ENCODE peak calls at places on chromosomes 13 and 19, in ten cellular contexts. One of them, this sample, is unnamed.

GRCh38 chr13:98374750-98375149 is 197.7 kb upstream of the RNF113B start:
- DNase-seq in HFF-Myc: no peak
- DNase-seq in AG04450: no peak
- DNase-seq in choroid plexus epithelial cell: no peak
- DNase-seq in IMR-90: no peak
- DNase-seq in heart right ventricle: no peak
- DNase-seq in ovary: no peak
- DNase-seq in transverse colon: no peak
- DNase-seq in Peyer's patch: no peak
- DNase-seq in A673: no peak
- DNase-seq in this sample: no peak

GRCh38 chr13:50375792-50376191 is 360.5 kb downstream of the KCNRG start:
- DNase-seq in HFF-Myc: no peak
- DNase-seq in AG04450: no peak
- DNase-seq in choroid plexus epithelial cell: peak; percentile 49
- DNase-seq in IMR-90: peak; percentile 68
- DNase-seq in heart right ventricle: no peak
- DNase-seq in ovary: no peak
- DNase-seq in transverse colon: no peak
- DNase-seq in Peyer's patch: no peak
- DNase-seq in A673: no peak
- DNase-seq in this sample: peak; percentile 52

GRCh38 chr19:5352229-5352763 is 11.7 kb upstream of the PTPRS start:
- DNase-seq in HFF-Myc: no peak
- DNase-seq in AG04450: no peak
- DNase-seq in choroid plexus epithelial cell: peak; percentile 40
- DNase-seq in IMR-90: peak; percentile 15
- DNase-seq in heart right ventricle: no peak
- DNase-seq in ovary: no peak
- DNase-seq in transverse colon: no peak
- DNase-seq in Peyer's patch: no peak
- DNase-seq in A673: peak; percentile 56
- DNase-seq in this sample: no peak

GRCh38 chr19:45446944-45447343 is 20.9 kb upstream of the FOSB start:
- DNase-seq in HFF-Myc: no peak
- DNase-seq in AG04450: no peak
- DNase-seq in choroid plexus epithelial cell: no peak
- DNase-seq in IMR-90: no peak
- DNase-seq in heart right ventricle: no peak
- DNase-seq in ovary: no peak
- DNase-seq in transverse colon: no peak
- DNase-seq in Peyer's patch: no peak
- DNase-seq in A673: no peak
- DNase-seq in this sample: peak; percentile 99

GRCh38 chr19:46659151-46660007 is 1.6 kb downstream of the DACT3 start:
- DNase-seq in HFF-Myc: no peak
- DNase-seq in AG04450: no peak
- DNase-seq in choroid plexus epithelial cell: no peak
- DNase-seq in IMR-90: no peak
- DNase-seq in heart right ventricle: peak; percentile 39
- DNase-seq in ovary: peak; percentile 68
- DNase-seq in transverse colon: peak; percentile 31
- DNase-seq in Peyer's patch: no peak
- DNase-seq in A673: peak; percentile 33
- DNase-seq in this sample: no peak

GRCh38 chr19:5038631-5039271 is 69.8 kb downstream of the KDM4B start:
- DNase-seq in HFF-Myc: no peak
- DNase-seq in AG04450: no peak
- DNase-seq in choroid plexus epithelial cell: peak; percentile 55
- DNase-seq in IMR-90: peak; percentile 24
- DNase-seq in heart right ventricle: no peak
- DNase-seq in ovary: no peak
- DNase-seq in transverse colon: no peak
- DNase-seq in Peyer's patch: no peak
- DNase-seq in A673: peak; percentile 73
- DNase-seq in this sample: peak; percentile 22

GRCh38 chr13:89457977-89458376 is 1786.8 kb downstream of the SLITRK5 start:
- DNase-seq in HFF-Myc: no peak
- DNase-seq in AG04450: peak; percentile 13
- DNase-seq in choroid plexus epithelial cell: peak; percentile 94
- DNase-seq in IMR-90: peak; percentile 34
- DNase-seq in heart right ventricle: no peak
- DNase-seq in ovary: no peak
- DNase-seq in transverse colon: no peak
- DNase-seq in Peyer's patch: no peak
- DNase-seq in A673: peak; percentile 84
- DNase-seq in this sample: peak; percentile 94

GRCh38 chr19:55585658-55586339 is 5.2 kb upstream of the ZNF579 start:
- DNase-seq in HFF-Myc: no peak
- DNase-seq in AG04450: peak; percentile 37
- DNase-seq in choroid plexus epithelial cell: peak; percentile 90
- DNase-seq in IMR-90: peak; percentile 63
- DNase-seq in heart right ventricle: peak; percentile 87
- DNase-seq in ovary: peak; percentile 85
- DNase-seq in transverse colon: peak; percentile 71
- DNase-seq in Peyer's patch: peak; percentile 67
- DNase-seq in A673: peak; percentile 93
- DNase-seq in this sample: no peak

GRCh38 chr13:106114981-106115554 is 420.4 kb downstream of the EFNB2 start:
- DNase-seq in HFF-Myc: no peak
- DNase-seq in AG04450: peak; percentile 21
- DNase-seq in choroid plexus epithelial cell: no peak
- DNase-seq in IMR-90: peak; percentile 78
- DNase-seq in heart right ventricle: no peak
- DNase-seq in ovary: no peak
- DNase-seq in transverse colon: no peak
- DNase-seq in Peyer's patch: no peak
- DNase-seq in A673: no peak
- DNase-seq in this sample: no peak
- TF ChIP-seq CTCF in HFF-Myc: no peak
- TF ChIP-seq CTCF in AG04450: no peak
- TF ChIP-seq CTCF in choroid plexus epithelial cell: no peak
- TF ChIP-seq CTCF in IMR-90: no peak
- TF ChIP-seq CTCF in heart right ventricle: no peak
- TF ChIP-seq CTCF in ovary: no peak
- TF ChIP-seq CTCF in transverse colon: no peak
- TF ChIP-seq CTCF in Peyer's patch: no peak
- TF ChIP-seq CTCF in A673: no peak
- TF ChIP-seq CTCF in this sample: no peak

GRCh38 chr13:107956889-107957288 is 258.4 kb downstream of the LIG4 start:
- DNase-seq in HFF-Myc: no peak
- DNase-seq in AG04450: no peak
- DNase-seq in choroid plexus epithelial cell: no peak
- DNase-seq in IMR-90: no peak
- DNase-seq in heart right ventricle: no peak
- DNase-seq in ovary: no peak
- DNase-seq in transverse colon: no peak
- DNase-seq in Peyer's patch: no peak
- DNase-seq in A673: no peak
- DNase-seq in this sample: no peak

GRCh38 chr13:107964356-107964755 is 251.0 kb downstream of the LIG4 start:
- DNase-seq in HFF-Myc: no peak
- DNase-seq in AG04450: no peak
- DNase-seq in choroid plexus epithelial cell: peak; percentile 5
- DNase-seq in IMR-90: no peak
- DNase-seq in heart right ventricle: no peak
- DNase-seq in ovary: no peak
- DNase-seq in transverse colon: no peak
- DNase-seq in Peyer's patch: no peak
- DNase-seq in A673: peak; percentile 19
- DNase-seq in this sample: no peak

GRCh38 chr13:107960301-107960700 is 255.0 kb downstream of the LIG4 start:
- DNase-seq in HFF-Myc: no peak
- DNase-seq in AG04450: no peak
- DNase-seq in choroid plexus epithelial cell: peak; percentile 34
- DNase-seq in IMR-90: no peak
- DNase-seq in heart right ventricle: no peak
- DNase-seq in ovary: no peak
- DNase-seq in transverse colon: no peak
- DNase-seq in Peyer's patch: no peak
- DNase-seq in A673: no peak
- DNase-seq in this sample: no peak

DNA sequence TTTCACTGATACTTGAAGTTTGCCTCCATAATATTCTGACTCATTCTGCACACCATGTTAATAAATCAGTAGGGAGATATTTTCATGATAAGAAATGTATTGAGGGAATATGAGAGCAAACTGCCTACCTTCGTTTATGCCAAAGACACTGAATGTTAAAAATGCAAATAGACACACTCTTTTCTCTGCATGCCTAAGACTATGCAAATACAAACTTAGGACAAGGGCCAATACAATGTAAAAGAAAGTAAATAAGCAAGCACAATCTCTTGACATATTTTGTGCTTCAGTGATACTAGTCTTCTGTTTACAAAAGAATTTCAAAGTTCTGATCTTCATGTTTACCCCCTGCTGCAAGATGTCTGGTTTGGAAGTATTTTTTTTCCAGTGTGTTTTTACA is 253.1 kb downstream of the LIG4 start:
- DNase-seq in HFF-Myc: no peak
- DNase-seq in AG04450: no peak
- DNase-seq in choroid plexus epithelial cell: no peak
- DNase-seq in IMR-90: no peak
- DNase-seq in heart right ventricle: no peak
- DNase-seq in ovary: no peak
- DNase-seq in transverse colon: no peak
- DNase-seq in Peyer's patch: no peak
- DNase-seq in A673: no peak
- DNase-seq in this sample: no peak
- H3K4me3 ChIP-seq in HFF-Myc: no peak overlapping the region
- H3K4me3 ChIP-seq in AG04450: no peak overlapping the region
- H3K4me3 ChIP-seq in choroid plexus epithelial cell: no peak overlapping the region
- H3K4me3 ChIP-seq in IMR-90: no peak overlapping the region
- H3K4me3 ChIP-seq in heart right ventricle: no peak overlapping the region
- H3K4me3 ChIP-seq in ovary: no peak overlapping the region
- H3K4me3 ChIP-seq in transverse colon: no peak overlapping the region
- H3K4me3 ChIP-seq in Peyer's patch: no peak overlapping the region
- H3K4me3 ChIP-seq in A673: no peak overlapping the region
- H3K4me3 ChIP-seq in this sample: no peak overlapping the region

GRCh38 chr19:2274185-2274711 is 7.7 kb downstream of the PEAK3 start:
- DNase-seq in HFF-Myc: no peak
- DNase-seq in AG04450: no peak
- DNase-seq in choroid plexus epithelial cell: no peak
- DNase-seq in IMR-90: no peak
- DNase-seq in heart right ventricle: no peak
- DNase-seq in ovary: no peak
- DNase-seq in transverse colon: no peak
- DNase-seq in Peyer's patch: no peak
- DNase-seq in A673: no peak
- DNase-seq in this sample: no peak

GRCh38 chr19:2275588-2276428 is 6.2 kb downstream of the PEAK3 start:
- DNase-seq in HFF-Myc: no peak
- DNase-seq in AG04450: no peak
- DNase-seq in choroid plexus epithelial cell: no peak
- DNase-seq in IMR-90: no peak
- DNase-seq in heart right ventricle: peak; percentile 56
- DNase-seq in ovary: peak; percentile 60
- DNase-seq in transverse colon: peak; percentile 59
- DNase-seq in Peyer's patch: peak; percentile 74
- DNase-seq in A673: no peak
- DNase-seq in this sample: no peak

GRCh38 chr19:2273356-2274184 is 8.4 kb downstream of the PEAK3 start:
- DNase-seq in HFF-Myc: no peak
- DNase-seq in AG04450: no peak
- DNase-seq in choroid plexus epithelial cell: peak; percentile 65
- DNase-seq in IMR-90: peak; percentile 52
- DNase-seq in heart right ventricle: peak; percentile 82
- DNase-seq in ovary: peak; percentile 75
- DNase-seq in transverse colon: peak; percentile 85
- DNase-seq in Peyer's patch: peak; percentile 89
- DNase-seq in A673: peak; percentile 93
- DNase-seq in this sample: peak; percentile 20

GRCh38 chr19:2276429-2276989 is 5.5 kb downstream of the PEAK3 start:
- DNase-seq in HFF-Myc: no peak
- DNase-seq in AG04450: no peak
- DNase-seq in choroid plexus epithelial cell: no peak
- DNase-seq in IMR-90: no peak
- DNase-seq in heart right ventricle: no peak
- DNase-seq in ovary: no peak
- DNase-seq in transverse colon: no peak
- DNase-seq in Peyer's patch: no peak
- DNase-seq in A673: no peak
- DNase-seq in this sample: no peak

DNA sequence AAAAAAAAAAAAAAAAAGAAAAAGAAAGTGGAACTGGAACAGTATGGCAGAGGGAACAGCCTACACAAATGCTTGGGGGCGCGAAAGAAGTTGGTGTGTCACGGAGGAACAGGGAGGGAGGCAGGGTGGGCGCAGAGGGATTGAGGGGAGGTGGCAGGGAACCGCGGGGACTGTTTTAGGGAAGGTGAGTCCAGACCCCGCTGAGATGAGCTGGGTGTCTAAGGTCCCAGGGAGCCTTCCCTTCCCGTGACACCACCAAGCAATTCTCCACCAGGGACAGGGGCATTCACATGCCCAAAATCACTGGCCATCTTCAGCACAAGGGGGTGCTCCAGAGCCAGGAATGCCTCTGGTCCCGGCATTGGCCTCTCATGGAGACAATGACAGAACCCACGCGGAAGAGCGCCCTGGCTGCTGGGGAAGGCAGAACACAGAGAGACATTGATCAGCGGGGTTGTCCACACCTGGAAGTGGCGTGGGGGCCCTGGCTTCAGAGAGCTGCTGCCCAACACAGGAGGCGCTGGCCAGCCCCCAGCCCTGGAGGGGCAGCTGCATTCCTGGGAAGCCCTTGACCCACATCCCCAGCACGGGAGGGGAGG is 6.9 kb downstream of the PEAK3 start:
- DNase-seq in HFF-Myc: no peak
- DNase-seq in AG04450: no peak
- DNase-seq in choroid plexus epithelial cell: peak; percentile 70
- DNase-seq in IMR-90: peak; percentile 64
- DNase-seq in heart right ventricle: peak; percentile 60
- DNase-seq in ovary: peak; percentile 65
- DNase-seq in transverse colon: peak; percentile 80
- DNase-seq in Peyer's patch: peak; percentile 77
- DNase-seq in A673: peak; percentile 89
- DNase-seq in this sample: peak; percentile 21
- TF ChIP-seq CTCF in HFF-Myc: peak; percentile 48
- TF ChIP-seq CTCF in AG04450: peak; percentile 53
- TF ChIP-seq CTCF in choroid plexus epithelial cell: peak; percentile 76
- TF ChIP-seq CTCF in IMR-90: peak; percentile 65
- TF ChIP-seq CTCF in heart right ventricle: peak; percentile 67
- TF ChIP-seq CTCF in ovary: peak; percentile 42
- TF ChIP-seq CTCF in transverse colon: peak; percentile 51
- TF ChIP-seq CTCF in Peyer's patch: peak; percentile 75
- TF ChIP-seq CTCF in A673: peak; percentile 74
- TF ChIP-seq CTCF in this sample: peak; percentile 72

GRCh38 chr19:17419154-17419490 is 725 bp upstream of the MVB12A start:
- DNase-seq in HFF-Myc: no peak
- DNase-seq in AG04450: no peak
- DNase-seq in choroid plexus epithelial cell: no peak
- DNase-seq in IMR-90: no peak
- DNase-seq in heart right ventricle: no peak
- DNase-seq in ovary: no peak
- DNase-seq in transverse colon: no peak
- DNase-seq in Peyer's patch: no peak
- DNase-seq in A673: no peak
- DNase-seq in this sample: no peak

GRCh38 chr19:17414097-17414496 is 5.8 kb upstream of the MVB12A start:
- DNase-seq in HFF-Myc: no peak
- DNase-seq in AG04450: no peak
- DNase-seq in choroid plexus epithelial cell: no peak
- DNase-seq in IMR-90: no peak
- DNase-seq in heart right ventricle: no peak
- DNase-seq in ovary: no peak
- DNase-seq in transverse colon: no peak
- DNase-seq in Peyer's patch: no peak
- DNase-seq in A673: no peak
- DNase-seq in this sample: no peak

GRCh38 chr19:17418710-17419109 is 1.1 kb upstream of the MVB12A start:
- DNase-seq in HFF-Myc: no peak
- DNase-seq in AG04450: no peak
- DNase-seq in choroid plexus epithelial cell: no peak
- DNase-seq in IMR-90: no peak
- DNase-seq in heart right ventricle: no peak
- DNase-seq in ovary: no peak
- DNase-seq in transverse colon: no peak
- DNase-seq in Peyer's patch: no peak
- DNase-seq in A673: no peak
- DNase-seq in this sample: no peak

GRCh38 chr19:17411801-17412200 is 6.4 kb upstream of the BST2 start:
- DNase-seq in HFF-Myc: no peak
- DNase-seq in AG04450: no peak
- DNase-seq in choroid plexus epithelial cell: no peak
- DNase-seq in IMR-90: no peak
- DNase-seq in heart right ventricle: no peak
- DNase-seq in ovary: peak; percentile 43
- DNase-seq in transverse colon: no peak
- DNase-seq in Peyer's patch: no peak
- DNase-seq in A673: no peak
- DNase-seq in this sample: no peak

GRCh38 chr19:17415107-17415506 is 4.7 kb upstream of the MVB12A start:
- DNase-seq in HFF-Myc: no peak
- DNase-seq in AG04450: no peak
- DNase-seq in choroid plexus epithelial cell: no peak
- DNase-seq in IMR-90: no peak
- DNase-seq in heart right ventricle: no peak
- DNase-seq in ovary: peak; percentile 75
- DNase-seq in transverse colon: no peak
- DNase-seq in Peyer's patch: no peak
- DNase-seq in A673: no peak
- DNase-seq in this sample: no peak
- H3K4me3 ChIP-seq in HFF-Myc: no peak overlapping the region
- H3K4me3 ChIP-seq in AG04450: no peak overlapping the region
- H3K4me3 ChIP-seq in choroid plexus epithelial cell: no peak overlapping the region
- H3K4me3 ChIP-seq in IMR-90: no peak overlapping the region
- H3K4me3 ChIP-seq in heart right ventricle: no peak overlapping the region
- H3K4me3 ChIP-seq in ovary: no peak overlapping the region
- H3K4me3 ChIP-seq in transverse colon: no peak overlapping the region
- H3K4me3 ChIP-seq in Peyer's patch: no peak overlapping the region
- H3K4me3 ChIP-seq in A673: no peak overlapping the region
- H3K4me3 ChIP-seq in this sample: no peak overlapping the region